ENCODE peak calls at places on chromosomes 13 and 19, in seven cellular contexts. Y, B, H, O, N, Z and F are unnamed samples.
A peak's percentile ranks its signal among the peaks of the same experiment; 100 is the strongest.

GRCh38 chr19:29583196-29584006 is 22.7 kb upstream of the POP4 start:
- DNase-seq in Y (peak; percentile 30), H (peak; percentile 48), O (no peak), B (no peak), N (no peak), Z (no peak), F (no peak)

GRCh38 chr13:110991991-110992508 is 77.2 kb upstream of the ANKRD10 start:
- DNase-seq in H (no peak), B (no peak), Y (no peak), N (no peak), Z (no peak), O (no peak), F (no peak)

GRCh38 chr19:8257052-8257443 is 47.9 kb downstream of the CERS4 start:
- DNase-seq in Z (no peak), N (no peak), H (no peak), B (no peak), Y (no peak), O (no peak), F (no peak)

GRCh38 chr19:47330466-47330869 is 1.5 kb upstream of the C5AR2 start:
- DNase-seq in N (no peak), Y (no peak), O (peak; percentile 30), B (peak; percentile 66), Z (no peak), H (no peak), F (no peak)

GRCh38 chr13:33775339-33776108 is 42.4 kb upstream of the RFC3 start:
- DNase-seq in H (no peak), O (no peak), B (no peak), Y (no peak), Z (no peak), N (no peak), F (no peak)

GRCh38 chr19:36009220-36009619 is 607 bp upstream of the SYNE4 start:
- DNase-seq in H (peak; percentile 93), O (peak; percentile 13), Y (no peak), B (peak; percentile 40), N (peak; percentile 44), Z (peak; percentile 93), F (no peak)

GRCh38 chr19:19591133-19591825 is 27.2 kb downstream of the PBX4 start:
- DNase-seq in Z (peak; percentile 51), O (peak; percentile 95), N (no peak), B (peak; percentile 88), H (peak; percentile 98), Y (peak; percentile 98), F (peak; percentile 93)

GRCh38 chr19:31356587-31357314 is 7.5 kb upstream of the TSHZ3 start:
- DNase-seq in Y (no peak), B (no peak), N (no peak), H (no peak), Z (peak; percentile 91), O (no peak), F (no peak)

GRCh38 chr13:94557836-94558235 is 38.1 kb downstream of the TGDS start:
- DNase-seq in Z (no peak), Y (no peak), N (no peak), O (no peak), B (no peak), H (no peak), F (no peak)

GRCh38 chr13:42807866-42808265 is 26.5 kb downstream of the FAM216B start:
- DNase-seq in Z (no peak), O (no peak), B (peak; percentile 58), Y (peak; percentile 63), H (peak; percentile 82), N (no peak), F (peak; percentile 56)

GRCh38 chr19:20279516-20279915 is 112.5 kb downstream of the ZNF486 start:
- DNase-seq in Z (no peak), Y (no peak), B (no peak), N (no peak), O (no peak), H (no peak), F (no peak)

GRCh38 chr19:43798546-43799409 is 3.5 kb downstream of the LYPD5 start:
- DNase-seq in O (no peak), Z (peak; percentile 86), B (no peak), N (no peak), Y (peak; percentile 77), H (peak; percentile 63), F (no peak)

GRCh38 chr19:43406297-43406696 is 8.4 kb upstream of the TEX101 start:
- DNase-seq in O (no peak), H (no peak), B (no peak), Z (no peak), Y (no peak), N (no peak), F (no peak)

GRCh38 chr19:38195237-38195636 is 28.8 kb downstream of the DPF1 start:
- DNase-seq in O (no peak), N (no peak), Z (peak; percentile 43), H (no peak), Y (no peak), B (no peak), F (no peak)

DNA sequence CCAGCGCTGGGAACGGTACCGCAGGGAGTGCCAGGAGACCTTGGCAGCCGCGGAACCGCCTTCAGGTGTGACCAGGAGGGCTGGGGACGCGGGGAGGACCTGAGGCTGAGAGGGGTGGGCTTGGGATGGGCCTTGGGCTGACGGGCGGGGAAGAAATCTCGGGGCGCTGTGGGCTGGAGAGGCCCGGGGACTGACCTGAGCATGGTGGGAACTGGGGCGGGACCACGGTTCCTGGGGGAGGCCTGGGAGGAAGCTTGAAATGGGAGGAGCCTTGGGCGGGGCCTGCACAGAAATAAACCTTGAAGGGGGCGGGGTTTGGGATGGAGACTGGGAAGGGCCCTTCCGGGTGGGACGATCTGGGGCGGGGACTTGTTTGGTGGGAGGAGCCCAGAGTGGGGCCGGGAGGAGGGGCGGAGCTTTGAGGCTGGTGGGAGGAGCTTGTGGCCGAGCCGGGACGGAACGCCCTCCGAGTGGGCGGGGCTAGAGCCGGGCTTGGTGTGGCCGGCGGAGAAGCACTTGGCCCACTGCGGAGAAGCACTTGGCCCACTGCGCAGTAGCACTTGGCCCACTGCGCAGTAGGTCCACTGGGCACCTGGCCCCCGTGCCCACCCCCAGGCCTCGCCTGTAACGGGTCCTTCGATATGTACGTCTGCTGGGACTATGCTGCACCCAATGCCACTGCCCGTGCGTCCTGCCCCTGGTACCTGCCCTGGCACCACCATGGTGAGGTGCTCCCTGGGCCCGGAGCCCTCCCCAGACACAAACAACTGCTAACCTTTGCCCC is 2.8 kb downstream of the GIPR start:
- DNase-seq in Z (peak; percentile 94), N (no peak), O (peak; percentile 36), B (peak; percentile 68), H (peak; percentile 77), Y (peak; percentile 82), F (no peak)
- H3K27ac ChIP-seq in Z (no peak overlapping the region), N (no peak overlapping the region), O (no peak overlapping the region), B (no peak overlapping the region), H (no peak overlapping the region), Y (peak overlapping the region; percentile 56), F (no peak overlapping the region)

GRCh38 chr19:54133957-54134590 is 3.5 kb upstream of the CNOT3 start:
- DNase-seq in Z (no peak), H (no peak), N (no peak), O (no peak), B (no peak), Y (no peak), F (no peak)

GRCh38 chr19:54136864-54137113 is 773 bp upstream of the CNOT3 start:
- DNase-seq in H (no peak), B (no peak), O (no peak), Z (no peak), N (no peak), Y (no peak), F (no peak)

GRCh38 chr19:54137913-54138776 is 583 bp downstream of the CNOT3 start:
- DNase-seq in Y (no peak), H (peak; percentile 53), Z (peak; percentile 88), N (no peak), B (no peak), O (no peak), F (no peak)

GRCh38 chr19:54137114-54137912 is at the start of gene CNOT3:
- DNase-seq in N (peak; percentile 99), Z (peak; percentile 98), Y (peak; percentile 100), H (peak; percentile 100), B (peak; percentile 100), O (peak; percentile 100), F (peak; percentile 100)

DNA sequence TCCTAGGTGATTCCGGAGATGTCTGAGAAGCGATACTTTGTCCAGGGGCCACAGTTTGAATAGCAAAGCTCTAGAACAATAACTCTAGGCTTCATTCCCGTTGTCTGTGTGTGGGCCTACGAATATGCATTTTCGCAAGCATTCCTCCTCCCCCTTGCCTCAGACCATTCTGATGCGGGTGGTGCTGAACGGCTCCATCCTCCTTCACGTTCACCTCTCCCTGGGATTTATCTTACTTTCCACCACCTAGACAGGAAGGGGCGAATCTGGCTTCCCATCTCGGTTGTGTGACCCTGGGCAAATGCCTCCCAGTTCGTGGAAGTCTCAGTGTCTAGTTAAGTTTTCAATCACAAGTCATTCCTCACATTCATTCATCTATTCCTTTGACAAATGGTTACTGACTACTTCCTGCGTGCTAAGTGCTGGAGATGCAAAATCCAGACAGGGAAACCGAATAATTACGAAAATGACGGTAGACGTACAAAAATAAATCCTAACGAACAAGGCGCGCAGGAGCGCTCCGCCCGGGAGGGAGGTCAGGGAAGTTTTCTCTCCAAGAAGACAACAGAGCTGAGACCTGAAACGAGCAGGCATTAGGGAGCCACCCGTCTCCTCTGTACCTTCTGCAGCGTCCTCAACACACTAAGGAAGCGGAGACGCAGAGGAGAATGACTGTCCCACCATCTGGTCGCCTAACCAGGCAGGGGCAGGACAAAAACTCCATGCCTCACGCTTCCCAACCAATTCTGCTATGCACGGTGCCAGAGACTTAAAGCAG is 1.3 kb upstream of the CNOT3 start:
- DNase-seq in O (no peak), N (no peak), H (peak; percentile 59), Z (peak; percentile 73), Y (no peak), B (no peak), F (no peak)
- H3K27ac ChIP-seq in O (peak overlapping the region; percentile 65), N (peak overlapping the region; percentile 73), H (peak overlapping the region; percentile 66), Z (peak overlapping the region; percentile 92), Y (peak overlapping the region; percentile 2), B (no peak overlapping the region), F (peak overlapping the region; percentile 37)

GRCh38 chr13:92136449-92137180 is 738.2 kb downstream of the GPC5 start:
- DNase-seq in O (no peak), Z (no peak), Y (peak; percentile 12), B (peak; percentile 3), H (no peak), N (no peak), F (no peak)
- H3K27ac ChIP-seq in O (no peak overlapping the region), Z (no peak overlapping the region), Y (no peak overlapping the region), B (no peak overlapping the region), H (no peak overlapping the region), N (no peak overlapping the region), F (no peak overlapping the region)

DNA sequence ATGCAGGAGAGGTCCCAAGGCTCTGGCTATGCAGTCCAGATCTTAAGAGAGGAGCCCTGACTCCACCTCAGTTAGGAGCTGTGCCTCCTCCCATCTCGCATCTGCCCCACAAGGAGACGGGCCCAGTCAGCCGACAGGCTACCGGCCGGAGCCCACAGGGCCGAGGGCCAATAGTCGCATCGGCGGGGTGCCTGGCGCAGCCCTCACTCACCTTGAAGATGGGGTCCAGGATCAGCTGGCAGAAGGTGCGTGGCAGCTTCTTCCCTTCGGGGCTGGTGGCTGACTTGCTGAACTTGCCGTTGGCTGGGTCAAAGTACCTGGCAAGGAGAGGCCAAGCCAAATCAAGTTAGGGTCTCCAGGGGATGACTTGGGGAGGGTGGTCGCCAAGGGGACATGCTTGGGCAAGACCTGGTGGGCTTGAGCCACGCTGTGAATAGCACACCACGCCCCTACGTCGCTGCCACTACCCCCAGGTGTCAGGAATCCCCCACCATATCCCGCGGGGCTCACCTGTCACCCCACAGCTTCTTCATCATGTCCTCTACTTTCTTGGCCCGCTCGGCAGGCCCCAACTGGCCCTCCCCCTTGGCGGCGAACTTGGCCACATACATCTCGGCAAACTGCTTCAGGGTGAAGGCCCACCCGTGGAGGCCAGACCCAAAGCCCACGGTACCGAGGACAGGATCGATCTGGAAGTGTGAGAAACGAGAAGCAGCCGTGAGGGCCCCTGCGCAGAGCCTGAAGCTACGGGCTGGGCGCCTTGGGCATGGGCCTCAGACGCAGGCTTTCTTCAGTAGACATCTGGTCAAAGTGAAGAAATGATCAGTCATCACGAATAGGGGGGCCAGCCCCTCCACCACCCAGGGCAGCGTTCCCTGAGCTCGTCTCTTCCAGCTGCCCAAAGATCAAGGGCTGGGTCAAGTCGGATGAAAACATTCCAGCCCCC is 3.3 kb downstream of the EEF2 start:
- DNase-seq in Y (no peak), N (no peak), O (no peak), B (no peak), H (peak; percentile 36), Z (no peak), F (no peak)
- H3K27ac ChIP-seq in Y (no peak overlapping the region), N (no peak overlapping the region), O (peak overlapping the region; percentile 47), B (no peak overlapping the region), H (peak overlapping the region; percentile 20), Z (no peak overlapping the region), F (peak overlapping the region; percentile 93)